ENCODE peak calls at places on chromosome 18, in six cellular contexts. U is stomach, D is right lobe of liver, H is GM12891, K is body of pancreas, S is IMR-90. F is an unnamed sample.

GRCh38 chr18:8607776-8608682 is 1.2 kb upstream of the RAB12 start:
- DNase-seq in K (no peak), U (no peak), D (no peak), S (peak; percentile 45), H (no peak), F (no peak)

GRCh38 chr18:73842795-73843394 is 304.7 kb downstream of the FBXO15 start:
- DNase-seq in U (peak; percentile 45), K (peak; percentile 50), H (peak; percentile 29), D (no peak), S (peak; percentile 65), F (no peak)

GRCh38 chr18:39462436-39462835 is 1896.8 kb upstream of the CELF4 start:
- DNase-seq in H (no peak), K (no peak), U (no peak), S (peak; percentile 66), D (no peak), F (no peak)

GRCh38 chr18:48838921-48839818 is 111.6 kb downstream of the SMAD7 start:
- DNase-seq in H (no peak), S (peak; percentile 73), D (no peak), K (no peak), U (no peak), F (peak; percentile 68)

GRCh38 chr18:72160504-72161445 is 383.4 kb downstream of the CBLN2 start:
- DNase-seq in U (no peak), H (no peak), D (no peak), S (no peak), K (no peak), F (no peak)

GRCh38 chr18:56702946-56703345 is 51.8 kb downstream of the WDR7 start:
- DNase-seq in H (no peak), S (peak; percentile 50), D (no peak), U (no peak), K (peak; percentile 14), F (peak; percentile 1)

GRCh38 chr18:9877655-9878014 is 8.1 kb upstream of the TXNDC2 start:
- DNase-seq in H (no peak), S (no peak), K (no peak), U (no peak), D (no peak), F (no peak)

GRCh38 chr18:7082666-7083065 is 34.9 kb downstream of the LAMA1 start:
- DNase-seq in D (no peak), U (no peak), S (no peak), H (no peak), K (no peak), F (no peak)

GRCh38 chr18:48947102-48947501 is 3.7 kb downstream of the SMAD7 start:
- DNase-seq in H (no peak), U (no peak), K (no peak), S (no peak), D (no peak), F (no peak)

GRCh38 chr18:9876867-9877654 is 8.7 kb upstream of the TXNDC2 start:
- DNase-seq in K (peak; percentile 34), U (no peak), H (no peak), S (peak; percentile 97), D (no peak), F (peak; percentile 29)

GRCh38 chr18:69900941-69901340 is 46.7 kb downstream of the CD226 start:
- DNase-seq in K (no peak), H (no peak), U (no peak), D (no peak), S (no peak), F (no peak)

GRCh38 chr18:69908838-69909237 is 38.8 kb downstream of the CD226 start:
- DNase-seq in U (no peak), H (no peak), D (no peak), K (no peak), S (no peak), F (no peak)

DNA sequence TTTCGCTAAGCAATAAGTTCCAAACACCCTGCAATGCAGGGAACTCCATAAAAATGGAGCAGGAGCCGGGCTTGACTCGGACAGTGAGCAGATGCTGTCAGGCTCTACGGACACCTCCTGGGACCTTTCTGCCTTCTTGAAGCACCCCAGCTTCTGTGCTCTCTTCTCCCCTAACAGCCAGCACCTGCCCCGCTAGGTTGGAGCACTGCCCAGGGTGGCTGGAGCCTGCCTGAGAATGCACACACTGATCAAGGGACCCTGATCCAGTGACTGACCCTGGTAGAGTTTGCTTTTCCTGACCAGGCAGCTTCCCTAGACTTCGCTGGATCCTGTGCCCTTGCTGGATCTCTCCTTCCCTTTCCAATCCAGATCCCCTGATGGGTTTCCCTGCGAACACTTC is 40.9 kb downstream of the CD226 start:
- DNase-seq in U (no peak), S (no peak), D (no peak), H (no peak), K (no peak), F (no peak)
- TF ChIP-seq POLR2A in U (no peak), S (no peak), D (no peak), H (no peak), K (no peak), F (no peak)

GRCh38 chr18:69843047-69843446 is 104.6 kb downstream of the CD226 start:
- DNase-seq in S (no peak), U (no peak), D (no peak), K (no peak), H (no peak), F (no peak)
- TF ChIP-seq POLR2A in S (no peak), U (no peak), D (no peak), K (no peak), H (no peak), F (no peak)

DNA sequence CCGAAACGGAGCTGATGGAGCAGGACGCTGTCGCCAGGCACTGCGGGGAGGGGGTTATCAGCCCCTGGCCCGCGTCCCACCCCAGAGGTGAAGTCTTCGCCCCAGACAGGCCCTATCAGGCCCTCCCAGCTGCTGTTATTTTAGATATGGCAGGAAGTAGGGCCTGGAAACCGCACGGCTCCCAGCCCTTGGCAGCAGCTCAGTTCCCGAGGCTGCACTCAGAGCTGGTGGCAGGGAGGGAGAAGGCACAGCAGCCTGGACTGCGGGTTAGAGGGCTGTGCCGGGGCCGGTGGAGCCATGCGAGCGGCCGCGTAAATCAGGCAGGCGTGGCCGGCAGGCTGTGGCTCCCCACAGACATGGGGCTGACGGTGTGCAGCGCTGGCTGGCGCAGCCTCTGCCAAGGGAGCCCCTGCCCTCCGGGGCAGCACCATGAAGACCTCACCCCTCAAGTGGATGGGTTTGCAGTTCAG is 111.4 kb downstream of the NFATC1 start:
- DNase-seq in H (no peak), K (peak; percentile 42), D (peak; percentile 76), U (peak; percentile 69), S (no peak), F (no peak)
- TF ChIP-seq POLR2A in H (no peak), K (no peak), D (no peak), U (no peak), S (no peak), F (no peak)

GRCh38 chr18:21612125-21613100 is at the start of gene SNRPD1:
- DNase-seq in H (peak; percentile 88), U (peak; percentile 90), D (peak; percentile 90), S (peak; percentile 90), K (peak; percentile 84), F (peak; percentile 73)
- TF ChIP-seq POLR2A in H (peak; percentile 96), U (no peak), D (peak; percentile 76), S (peak; percentile 92), K (peak; percentile 86), F (peak; percentile 84)

DNA sequence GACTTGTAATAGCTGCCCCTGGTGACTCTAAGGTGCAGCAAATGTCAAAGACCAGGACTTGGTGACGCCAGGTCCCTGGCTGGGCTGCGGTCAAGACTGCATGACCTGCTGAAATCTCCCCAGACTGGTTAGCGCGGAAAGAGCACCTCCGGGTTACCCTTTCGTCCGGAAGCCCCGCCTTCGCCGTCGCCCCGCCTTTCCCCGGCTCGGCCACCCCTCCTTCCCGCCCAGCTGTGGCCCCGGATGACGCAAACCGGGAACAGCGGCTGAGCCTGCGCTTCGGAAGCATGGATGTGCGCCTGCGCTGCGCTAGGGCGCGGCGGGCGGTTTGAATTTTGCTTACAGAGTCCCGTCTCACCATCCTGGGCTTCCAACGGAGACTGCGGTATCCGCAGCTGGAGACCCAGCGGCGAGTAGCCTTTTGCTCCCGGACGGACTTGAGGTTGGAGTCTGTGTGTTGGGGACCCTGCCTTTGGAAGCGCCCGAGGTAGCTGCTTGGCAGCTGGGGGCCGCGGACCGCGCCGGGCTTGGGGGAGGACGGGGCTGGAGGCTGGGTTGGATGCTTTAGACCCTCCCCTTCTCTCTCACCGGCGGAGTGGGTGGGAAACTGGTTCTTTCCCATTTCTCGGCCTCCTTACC is at the start of gene SKA1:
- DNase-seq in D (peak; percentile 95), K (peak; percentile 95), U (peak; percentile 93), S (peak; percentile 89), H (peak; percentile 93), F (peak; percentile 70)
- TF ChIP-seq POLR2A in D (peak; percentile 78), K (peak; percentile 87), U (no peak), S (no peak), H (peak; percentile 84), F (peak; percentile 63)

DNA sequence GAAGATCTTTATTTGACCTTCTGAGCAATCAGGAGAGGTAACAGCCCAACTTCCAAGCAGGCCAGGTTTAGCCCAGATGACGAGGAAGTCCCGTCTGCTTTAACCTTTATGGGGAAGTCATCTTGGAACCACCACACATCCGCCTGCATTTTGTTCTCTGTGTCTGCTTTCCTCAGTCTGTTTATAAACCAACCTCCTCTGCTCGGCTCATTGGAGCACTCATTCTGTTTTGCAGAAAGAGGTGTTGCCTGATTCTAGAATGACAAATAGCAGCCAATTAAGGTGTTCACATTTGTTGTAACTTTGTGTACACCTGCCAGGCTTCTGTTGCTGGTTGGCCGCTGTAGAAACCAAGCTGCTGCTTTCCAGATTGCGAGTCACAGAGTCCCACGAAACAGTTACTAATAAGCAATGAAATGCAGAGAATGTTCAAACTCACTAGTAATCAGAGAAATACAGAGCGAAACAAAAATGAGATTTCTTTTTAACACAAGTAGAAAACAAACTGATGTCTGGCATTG is 64.2 kb downstream of the MBP start:
- DNase-seq in D (no peak), K (no peak), S (peak; percentile 75), H (no peak), U (no peak), F (no peak)
- TF ChIP-seq POLR2A in D (no peak), K (no peak), S (no peak), H (no peak), U (no peak), F (no peak)

GRCh38 chr18:57803119-57803969 is at the start of gene ATP8B1:
- DNase-seq in S (peak; percentile 73), K (peak; percentile 99), D (peak; percentile 97), U (peak; percentile 98), H (peak; percentile 55), F (no peak)
- TF ChIP-seq POLR2A in S (peak; percentile 47), K (peak; percentile 96), D (peak; percentile 93), U (peak; percentile 50), H (no peak), F (peak; percentile 80)

GRCh38 chr18:23452728-23453656 is at the start of gene RIOK3:
- DNase-seq in D (peak; percentile 99), S (peak; percentile 92), H (peak; percentile 88), K (peak; percentile 98), U (peak; percentile 98), F (peak; percentile 72)
- TF ChIP-seq POLR2A in D (peak; percentile 89), S (peak; percentile 78), H (peak; percentile 92), K (peak; percentile 97), U (peak; percentile 68), F (peak; percentile 80)